ENCODE peak calls at places on chromosome 17, in four cellular contexts. One of them, this sample, is unnamed. For H3K27me3 and H3K36me3, the result is how much of the 10 kb centered on the place peaks cover.

GRCh38 chr17:59492091-59492451 is 73.3 kb upstream of the DHX40 start:
- DNase-seq in Caco-2: peak
- DNase-seq in HCT116: no peak
- DNase-seq in hepatocyte: no peak
- DNase-seq in this sample: peak

GRCh38 chr17:55772086-55772485 is 21.2 kb downstream of the PCTP start:
- DNase-seq in Caco-2: no peak
- DNase-seq in hepatocyte: no peak
- DNase-seq in HCT116: no peak
- DNase-seq in this sample: no peak

GRCh38 chr17:58325289-58325726 is 3.3 kb downstream of the TSPOAP1 start:
- DNase-seq in hepatocyte: peak
- DNase-seq in Caco-2: no peak
- DNase-seq in HCT116: no peak
- DNase-seq in this sample: no peak

GRCh38 chr17:2172447-2172938 is 117.6 kb downstream of the HIC1 start:
- DNase-seq in HCT116: no peak
- DNase-seq in Caco-2: no peak
- DNase-seq in hepatocyte: peak
- DNase-seq in this sample: no peak

GRCh38 chr17:40062347-40063033 is at the start of gene THRA:
- DNase-seq in Caco-2: no peak
- DNase-seq in HCT116: no peak
- DNase-seq in hepatocyte: peak
- DNase-seq in this sample: peak

GRCh38 chr17:17570207-17570797 is 21.2 kb downstream of the PEMT start:
- DNase-seq in HCT116: no peak
- DNase-seq in Caco-2: peak
- DNase-seq in hepatocyte: peak
- DNase-seq in this sample: peak

GRCh38 chr17:49995055-49995738 is at the start of gene DLX3:
- DNase-seq in HCT116: no peak
- DNase-seq in hepatocyte: peak
- DNase-seq in Caco-2: peak
- DNase-seq in this sample: peak

GRCh38 chr17:47423406-47424295 is 99.9 kb downstream of the EFCAB13 start:
- DNase-seq in Caco-2: peak
- DNase-seq in HCT116: no peak
- DNase-seq in hepatocyte: peak
- DNase-seq in this sample: no peak

GRCh38 chr17:58381124-58381838 is 29.3 kb upstream of the SUPT4H1 start:
- DNase-seq in Caco-2: peak
- DNase-seq in hepatocyte: peak
- DNase-seq in HCT116: no peak
- DNase-seq in this sample: no peak

GRCh38 chr17:74605361-74605760 is 13.3 kb upstream of the CD300LD start:
- DNase-seq in Caco-2: no peak
- DNase-seq in hepatocyte: peak
- DNase-seq in HCT116: no peak
- DNase-seq in this sample: no peak

GRCh38 chr17:5355416-5356129 is 63.9 kb downstream of the NUP88 start:
- DNase-seq in HCT116: no peak
- DNase-seq in Caco-2: no peak
- DNase-seq in hepatocyte: no peak
- DNase-seq in this sample: no peak

GRCh38 chr17:77942111-77942988 is 16.2 kb upstream of the TNRC6C start:
- DNase-seq in HCT116: no peak
- DNase-seq in hepatocyte: no peak
- DNase-seq in Caco-2: no peak
- DNase-seq in this sample: no peak

GRCh38 chr17:57963149-57963511 is 7.9 kb upstream of the CUEDC1 start:
- DNase-seq in hepatocyte: no peak
- DNase-seq in HCT116: no peak
- DNase-seq in Caco-2: no peak
- DNase-seq in this sample: no peak

GRCh38 chr17:70278846-70279465 is 109.6 kb downstream of the KCNJ2 start:
- DNase-seq in Caco-2: no peak
- DNase-seq in hepatocyte: no peak
- DNase-seq in HCT116: no peak
- DNase-seq in this sample: no peak

GRCh38 chr17:65418622-65419021 is 142.8 kb downstream of the AXIN2 start:
- DNase-seq in Caco-2: no peak
- DNase-seq in HCT116: no peak
- DNase-seq in hepatocyte: no peak
- DNase-seq in this sample: no peak

GRCh38 chr17:65163990-65164495 is 26.9 kb downstream of the RGS9 start:
- DNase-seq in HCT116: peak
- DNase-seq in Caco-2: no peak
- DNase-seq in hepatocyte: peak
- DNase-seq in this sample: peak

GRCh38 chr17:45748911-45749310 is 35.2 kb upstream of the CRHR1 start:
- DNase-seq in hepatocyte: no peak
- DNase-seq in Caco-2: no peak
- DNase-seq in HCT116: no peak
- DNase-seq in this sample: no peak

GRCh38 chr17:78736526-78737079 is 45.5 kb downstream of the CYTH1 start:
- DNase-seq in HCT116: peak
- DNase-seq in Caco-2: peak
- DNase-seq in hepatocyte: peak
- DNase-seq in this sample: no peak

GRCh38 chr17:77036841-77037381 is 103.9 kb upstream of the SEC14L1 start:
- DNase-seq in hepatocyte: no peak
- DNase-seq in Caco-2: peak
- DNase-seq in HCT116: no peak
- DNase-seq in this sample: no peak

GRCh38 chr17:45852535-45853297 is 8.0 kb downstream of the SPPL2C start:
- DNase-seq in HCT116: peak
- DNase-seq in hepatocyte: peak
- DNase-seq in Caco-2: peak
- DNase-seq in this sample: peak

GRCh38 chr17:65785109-65785508 is 223.7 kb upstream of the AXIN2 start:
- DNase-seq in hepatocyte: peak
- DNase-seq in HCT116: peak
- DNase-seq in Caco-2: no peak
- DNase-seq in this sample: no peak

GRCh38 chr17:36198831-36199465 is 2.4 kb upstream of the CCL3L1 start:
- DNase-seq in Caco-2: no peak
- DNase-seq in hepatocyte: peak
- DNase-seq in HCT116: no peak
- DNase-seq in this sample: no peak

GRCh38 chr17:47810200-47810821 is 11.3 kb downstream of the OSBPL7 start:
- DNase-seq in Caco-2: peak
- DNase-seq in HCT116: peak
- DNase-seq in hepatocyte: peak
- DNase-seq in this sample: peak

GRCh38 chr17:296906-297690 is 55.5 kb downstream of the RPH3AL start:
- DNase-seq in Caco-2: peak
- DNase-seq in HCT116: no peak
- DNase-seq in hepatocyte: no peak
- DNase-seq in this sample: no peak

GRCh38 chr17:286571-286970 is 66.0 kb downstream of the RPH3AL start:
- DNase-seq in Caco-2: peak
- DNase-seq in hepatocyte: no peak
- DNase-seq in HCT116: no peak
- DNase-seq in this sample: peak

GRCh38 chr17:46072998-46073397 is 73.9 kb downstream of the STH start:
- DNase-seq in Caco-2: no peak
- DNase-seq in HCT116: no peak
- DNase-seq in hepatocyte: no peak
- DNase-seq in this sample: peak

DNA sequence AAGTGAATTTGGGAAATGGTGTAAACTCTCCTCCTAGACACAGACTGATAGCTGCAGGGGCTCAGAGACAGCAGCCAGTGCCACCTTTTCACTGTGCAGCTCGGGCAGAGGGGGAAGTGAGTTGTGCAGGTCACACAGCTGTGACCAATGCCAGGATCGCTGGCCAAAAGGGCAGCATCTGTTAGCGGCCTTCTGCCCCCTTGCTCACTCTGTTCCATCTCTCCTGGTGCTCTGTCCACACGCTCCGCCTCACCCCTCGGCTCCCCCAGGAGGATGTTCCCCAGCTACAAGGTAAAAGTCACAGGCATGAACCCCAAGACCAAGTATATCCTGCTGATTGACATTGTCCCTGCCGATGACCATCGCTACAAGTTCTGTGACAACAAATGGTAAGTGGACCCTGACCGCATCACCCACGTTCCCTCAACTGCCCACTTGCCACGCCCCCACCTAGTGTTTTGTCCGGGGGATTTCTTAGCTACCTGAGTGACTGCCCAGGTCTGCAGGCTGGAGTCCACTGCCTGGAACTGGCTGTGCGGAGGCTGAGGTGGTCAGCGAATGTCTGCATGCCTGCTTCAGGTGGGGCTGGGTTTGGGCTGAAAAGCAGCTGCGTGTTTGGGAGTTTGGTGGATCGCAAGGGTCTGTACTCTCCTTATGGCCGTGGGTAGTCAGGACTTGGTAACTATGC is 13.5 kb downstream of the TBX4 start:
- DNase-seq in hepatocyte: no peak
- DNase-seq in HCT116: no peak
- DNase-seq in Caco-2: no peak
- DNase-seq in this sample: no peak
- H3K27me3 ChIP-seq in hepatocyte: under half
- H3K27me3 ChIP-seq in HCT116: under half
- H3K27me3 ChIP-seq in Caco-2: under half
- H3K27me3 ChIP-seq in this sample: under half

GRCh38 chr17:8896641-8897635 is 29.5 kb upstream of the PIK3R6 start:
- DNase-seq in HCT116: no peak
- DNase-seq in Caco-2: no peak
- DNase-seq in hepatocyte: no peak
- DNase-seq in this sample: no peak

GRCh38 chr17:8904201-8904600 is 36.7 kb upstream of the PIK3R6 start:
- DNase-seq in HCT116: no peak
- DNase-seq in hepatocyte: no peak
- DNase-seq in Caco-2: no peak
- DNase-seq in this sample: no peak

GRCh38 chr17:8900207-8900606 is 32.7 kb upstream of the PIK3R6 start:
- DNase-seq in hepatocyte: no peak
- DNase-seq in HCT116: no peak
- DNase-seq in Caco-2: no peak
- DNase-seq in this sample: no peak

GRCh38 chr17:8904686-8905085 is 37.2 kb upstream of the PIK3R6 start:
- DNase-seq in Caco-2: no peak
- DNase-seq in HCT116: no peak
- DNase-seq in hepatocyte: no peak
- DNase-seq in this sample: no peak

GRCh38 chr17:8900626-8901585 is 33.4 kb upstream of the PIK3R6 start:
- DNase-seq in hepatocyte: no peak
- DNase-seq in HCT116: no peak
- DNase-seq in Caco-2: no peak
- DNase-seq in this sample: no peak
- H3K4me3 ChIP-seq in hepatocyte: no peak
- H3K4me3 ChIP-seq in HCT116: no peak
- H3K4me3 ChIP-seq in Caco-2: no peak
- H3K4me3 ChIP-seq in this sample: no peak

GRCh38 chr17:4185656-4186055 is 42.7 kb downstream of the CYB5D2 start:
- DNase-seq in Caco-2: no peak
- DNase-seq in hepatocyte: no peak
- DNase-seq in HCT116: no peak
- DNase-seq in this sample: no peak

GRCh38 chr17:4182043-4182442 is 39.0 kb downstream of the CYB5D2 start:
- DNase-seq in Caco-2: no peak
- DNase-seq in HCT116: no peak
- DNase-seq in hepatocyte: no peak
- DNase-seq in this sample: no peak

GRCh38 chr17:4187076-4187475 is 44.1 kb downstream of the CYB5D2 start:
- DNase-seq in HCT116: no peak
- DNase-seq in hepatocyte: no peak
- DNase-seq in Caco-2: no peak
- DNase-seq in this sample: no peak

GRCh38 chr17:4186244-4186920 is 43.4 kb downstream of the CYB5D2 start:
- DNase-seq in HCT116: no peak
- DNase-seq in Caco-2: no peak
- DNase-seq in hepatocyte: no peak
- DNase-seq in this sample: no peak

GRCh38 chr17:4184811-4185210 is 41.8 kb downstream of the CYB5D2 start:
- DNase-seq in HCT116: no peak
- DNase-seq in hepatocyte: no peak
- DNase-seq in Caco-2: no peak
- DNase-seq in this sample: no peak
- H3K36me3 ChIP-seq in HCT116: under half
- H3K36me3 ChIP-seq in hepatocyte: under half
- H3K36me3 ChIP-seq in Caco-2: under half
- H3K36me3 ChIP-seq in this sample: half or more

DNA sequence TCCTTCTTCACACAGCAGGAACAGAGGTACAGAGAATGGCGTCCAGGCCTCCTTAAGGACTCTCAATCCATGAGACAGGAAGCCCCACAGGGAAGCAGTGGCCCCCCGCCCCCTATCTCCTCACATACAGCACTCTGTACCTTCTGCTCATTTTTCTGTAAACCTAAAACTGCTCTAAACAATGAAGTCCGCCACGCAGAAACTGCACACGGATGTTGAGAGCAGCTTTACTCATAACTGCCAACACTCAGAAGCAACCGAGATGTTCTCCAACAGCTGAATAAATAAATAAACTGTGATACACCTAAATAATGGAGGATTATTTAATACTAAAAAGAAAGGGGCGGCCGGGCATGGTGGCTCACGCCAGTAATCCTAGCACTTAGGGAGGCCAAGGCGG is 9.9 kb downstream of the TBC1D16 start:
- DNase-seq in HCT116: no peak
- DNase-seq in hepatocyte: no peak
- DNase-seq in Caco-2: no peak
- DNase-seq in this sample: no peak
- H3K27me3 ChIP-seq in HCT116: under half
- H3K27me3 ChIP-seq in hepatocyte: under half
- H3K27me3 ChIP-seq in Caco-2: under half
- H3K27me3 ChIP-seq in this sample: under half